ENCODE peak calls at places on chromosomes 16 and 17, in ten cellular contexts. One of them, this sample, is unnamed.
A peak's percentile ranks its signal among the peaks of the same experiment; 100 is the strongest.

GRCh38 chr16:2213817-2214720 is 571 bp downstream of the PGP start:
- DNase-seq in uterus: no peak
- DNase-seq in colonic mucosa: no peak
- DNase-seq in mucosa of descending colon: peak; percentile 63
- DNase-seq in cardiac muscle cell: no peak
- DNase-seq in A673: peak; percentile 40
- DNase-seq in upper lobe of right lung: no peak
- DNase-seq in astrocyte of the spinal cord: no peak
- DNase-seq in fibroblast of mammary gland: no peak
- DNase-seq in thoracic aorta: no peak
- DNase-seq in this sample: no peak

GRCh38 chr17:51397361-51398127 is 137.2 kb downstream of the UTP18 start:
- DNase-seq in uterus: no peak
- DNase-seq in colonic mucosa: no peak
- DNase-seq in mucosa of descending colon: no peak
- DNase-seq in cardiac muscle cell: no peak
- DNase-seq in A673: no peak
- DNase-seq in upper lobe of right lung: no peak
- DNase-seq in astrocyte of the spinal cord: peak; percentile 80
- DNase-seq in fibroblast of mammary gland: peak; percentile 23
- DNase-seq in thoracic aorta: no peak
- DNase-seq in this sample: no peak

GRCh38 chr16:1493746-1494094 is 560 bp downstream of the TELO2 start:
- DNase-seq in uterus: no peak
- DNase-seq in colonic mucosa: no peak
- DNase-seq in mucosa of descending colon: no peak
- DNase-seq in cardiac muscle cell: peak; percentile 31
- DNase-seq in A673: peak; percentile 40
- DNase-seq in upper lobe of right lung: no peak
- DNase-seq in astrocyte of the spinal cord: peak; percentile 10
- DNase-seq in fibroblast of mammary gland: no peak
- DNase-seq in thoracic aorta: no peak
- DNase-seq in this sample: no peak

GRCh38 chr17:80101160-80101945 is at the start of gene GAA:
- DNase-seq in uterus: peak; percentile 87
- DNase-seq in colonic mucosa: peak; percentile 83
- DNase-seq in mucosa of descending colon: peak; percentile 89
- DNase-seq in cardiac muscle cell: peak; percentile 94
- DNase-seq in A673: peak; percentile 91
- DNase-seq in upper lobe of right lung: peak; percentile 94
- DNase-seq in astrocyte of the spinal cord: peak; percentile 66
- DNase-seq in fibroblast of mammary gland: peak; percentile 70
- DNase-seq in thoracic aorta: no peak
- DNase-seq in this sample: peak; percentile 92

GRCh38 chr16:84502075-84502474 is 2.4 kb downstream of the MEAK7 start:
- DNase-seq in uterus: peak; percentile 13
- DNase-seq in colonic mucosa: no peak
- DNase-seq in mucosa of descending colon: no peak
- DNase-seq in cardiac muscle cell: no peak
- DNase-seq in A673: no peak
- DNase-seq in upper lobe of right lung: peak; percentile 32
- DNase-seq in astrocyte of the spinal cord: no peak
- DNase-seq in fibroblast of mammary gland: no peak
- DNase-seq in thoracic aorta: no peak
- DNase-seq in this sample: no peak

GRCh38 chr17:40303009-40303657 is 5.8 kb upstream of the RARA start:
- DNase-seq in uterus: peak; percentile 44
- DNase-seq in colonic mucosa: peak; percentile 71
- DNase-seq in mucosa of descending colon: no peak
- DNase-seq in cardiac muscle cell: no peak
- DNase-seq in A673: peak; percentile 67
- DNase-seq in upper lobe of right lung: no peak
- DNase-seq in astrocyte of the spinal cord: peak; percentile 75
- DNase-seq in fibroblast of mammary gland: peak; percentile 79
- DNase-seq in thoracic aorta: no peak
- DNase-seq in this sample: peak; percentile 65

GRCh38 chr17:8192070-8192815 is 2.3 kb upstream of the BORCS6 start:
- DNase-seq in uterus: peak; percentile 80
- DNase-seq in colonic mucosa: peak; percentile 90
- DNase-seq in mucosa of descending colon: peak; percentile 58
- DNase-seq in cardiac muscle cell: peak; percentile 93
- DNase-seq in A673: peak; percentile 96
- DNase-seq in upper lobe of right lung: peak; percentile 69
- DNase-seq in astrocyte of the spinal cord: peak; percentile 92
- DNase-seq in fibroblast of mammary gland: peak; percentile 95
- DNase-seq in thoracic aorta: peak; percentile 82
- DNase-seq in this sample: peak; percentile 93

GRCh38 chr16:27109666-27110523 is 43.2 kb downstream of the C16orf82 start:
- DNase-seq in uterus: peak; percentile 74
- DNase-seq in colonic mucosa: peak; percentile 91
- DNase-seq in mucosa of descending colon: peak; percentile 89
- DNase-seq in cardiac muscle cell: peak; percentile 78
- DNase-seq in A673: peak; percentile 85
- DNase-seq in upper lobe of right lung: peak; percentile 81
- DNase-seq in astrocyte of the spinal cord: peak; percentile 76
- DNase-seq in fibroblast of mammary gland: peak; percentile 60
- DNase-seq in thoracic aorta: peak; percentile 3
- DNase-seq in this sample: peak; percentile 52

GRCh38 chr17:37327341-37328090 is 48.3 kb upstream of the C17orf78 start:
- DNase-seq in uterus: no peak
- DNase-seq in colonic mucosa: no peak
- DNase-seq in mucosa of descending colon: no peak
- DNase-seq in cardiac muscle cell: no peak
- DNase-seq in A673: no peak
- DNase-seq in upper lobe of right lung: no peak
- DNase-seq in astrocyte of the spinal cord: peak; percentile 73
- DNase-seq in fibroblast of mammary gland: peak; percentile 87
- DNase-seq in thoracic aorta: no peak
- DNase-seq in this sample: no peak

GRCh38 chr16:11152205-11152604 is 103.8 kb downstream of the SOCS1 start:
- DNase-seq in uterus: no peak
- DNase-seq in colonic mucosa: no peak
- DNase-seq in mucosa of descending colon: no peak
- DNase-seq in cardiac muscle cell: no peak
- DNase-seq in A673: no peak
- DNase-seq in upper lobe of right lung: no peak
- DNase-seq in astrocyte of the spinal cord: no peak
- DNase-seq in fibroblast of mammary gland: no peak
- DNase-seq in thoracic aorta: no peak
- DNase-seq in this sample: no peak

GRCh38 chr17:66831383-66832220 is 3.3 kb upstream of the CACNG5 start:
- DNase-seq in uterus: no peak
- DNase-seq in colonic mucosa: no peak
- DNase-seq in mucosa of descending colon: no peak
- DNase-seq in cardiac muscle cell: no peak
- DNase-seq in A673: peak; percentile 86
- DNase-seq in upper lobe of right lung: no peak
- DNase-seq in astrocyte of the spinal cord: no peak
- DNase-seq in fibroblast of mammary gland: no peak
- DNase-seq in thoracic aorta: no peak
- DNase-seq in this sample: no peak

GRCh38 chr17:66833201-66833600 is 1.7 kb upstream of the CACNG5 start:
- DNase-seq in uterus: no peak
- DNase-seq in colonic mucosa: no peak
- DNase-seq in mucosa of descending colon: no peak
- DNase-seq in cardiac muscle cell: no peak
- DNase-seq in A673: no peak
- DNase-seq in upper lobe of right lung: no peak
- DNase-seq in astrocyte of the spinal cord: no peak
- DNase-seq in fibroblast of mammary gland: no peak
- DNase-seq in thoracic aorta: no peak
- DNase-seq in this sample: no peak

GRCh38 chr17:66829386-66829864 is 5.5 kb upstream of the CACNG5 start:
- DNase-seq in uterus: peak; percentile 22
- DNase-seq in colonic mucosa: peak; percentile 23
- DNase-seq in mucosa of descending colon: no peak
- DNase-seq in cardiac muscle cell: peak; percentile 89
- DNase-seq in A673: no peak
- DNase-seq in upper lobe of right lung: no peak
- DNase-seq in astrocyte of the spinal cord: peak; percentile 74
- DNase-seq in fibroblast of mammary gland: peak; percentile 58
- DNase-seq in thoracic aorta: no peak
- DNase-seq in this sample: peak; percentile 13

GRCh38 chr17:66829883-66830282 is 5.0 kb upstream of the CACNG5 start:
- DNase-seq in uterus: no peak
- DNase-seq in colonic mucosa: no peak
- DNase-seq in mucosa of descending colon: no peak
- DNase-seq in cardiac muscle cell: peak; percentile 21
- DNase-seq in A673: no peak
- DNase-seq in upper lobe of right lung: no peak
- DNase-seq in astrocyte of the spinal cord: no peak
- DNase-seq in fibroblast of mammary gland: no peak
- DNase-seq in thoracic aorta: no peak
- DNase-seq in this sample: no peak

DNA sequence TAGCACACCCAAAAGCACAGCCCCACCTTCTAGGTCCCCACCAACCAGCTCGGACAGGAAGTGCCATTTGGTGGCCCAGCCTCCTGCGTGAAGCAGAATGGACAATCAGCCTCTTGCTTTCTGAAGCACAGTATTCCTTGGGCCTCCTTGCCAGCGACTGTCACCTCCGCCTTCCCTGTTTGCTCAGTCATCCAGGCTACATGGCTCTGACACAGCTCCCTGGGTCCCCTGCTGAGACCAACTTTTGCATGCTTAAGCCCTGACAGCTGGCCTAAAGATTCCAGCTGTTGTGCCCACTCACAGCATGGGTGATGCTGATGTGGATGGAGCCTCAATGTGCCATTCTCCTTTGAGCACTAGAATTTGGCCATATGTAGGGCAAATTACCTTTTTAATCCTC is 4.5 kb upstream of the CACNG5 start:
- DNase-seq in uterus: no peak
- DNase-seq in colonic mucosa: no peak
- DNase-seq in mucosa of descending colon: no peak
- DNase-seq in cardiac muscle cell: no peak
- DNase-seq in A673: peak; percentile 89
- DNase-seq in upper lobe of right lung: no peak
- DNase-seq in astrocyte of the spinal cord: no peak
- DNase-seq in fibroblast of mammary gland: no peak
- DNase-seq in thoracic aorta: no peak
- DNase-seq in this sample: no peak
- H3K4me3 ChIP-seq in uterus: no peak overlapping the region
- H3K4me3 ChIP-seq in colonic mucosa: no peak overlapping the region
- H3K4me3 ChIP-seq in mucosa of descending colon: no peak overlapping the region
- H3K4me3 ChIP-seq in cardiac muscle cell: no peak overlapping the region
- H3K4me3 ChIP-seq in A673: no peak overlapping the region
- H3K4me3 ChIP-seq in upper lobe of right lung: no peak overlapping the region
- H3K4me3 ChIP-seq in astrocyte of the spinal cord: no peak overlapping the region
- H3K4me3 ChIP-seq in fibroblast of mammary gland: no peak overlapping the region
- H3K4me3 ChIP-seq in thoracic aorta: no peak overlapping the region
- H3K4me3 ChIP-seq in this sample: no peak overlapping the region

DNA sequence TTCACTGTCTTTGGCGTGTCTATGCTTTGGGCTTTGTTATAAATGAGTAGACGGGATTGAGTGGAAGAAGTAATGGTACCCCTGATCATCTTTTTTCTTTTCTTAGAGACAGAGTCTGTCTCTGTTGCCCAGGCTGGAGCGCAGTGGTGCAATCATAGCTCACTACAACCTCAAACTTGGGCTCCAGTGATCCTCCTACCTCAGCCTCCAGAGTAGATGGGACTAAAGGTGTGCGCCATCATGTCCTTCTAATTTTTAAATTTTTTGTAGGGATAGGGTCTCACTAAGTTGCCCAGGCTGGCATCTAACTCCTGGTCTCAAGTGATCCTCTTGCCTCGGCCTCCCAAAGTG is 14.9 kb upstream of the GPRC5B start:
- DNase-seq in uterus: no peak
- DNase-seq in colonic mucosa: no peak
- DNase-seq in mucosa of descending colon: no peak
- DNase-seq in cardiac muscle cell: no peak
- DNase-seq in A673: no peak
- DNase-seq in upper lobe of right lung: no peak
- DNase-seq in astrocyte of the spinal cord: no peak
- DNase-seq in fibroblast of mammary gland: no peak
- DNase-seq in thoracic aorta: no peak
- DNase-seq in this sample: no peak
- TF ChIP-seq CTCF in uterus: no peak
- TF ChIP-seq CTCF in colonic mucosa: no peak
- TF ChIP-seq CTCF in mucosa of descending colon: no peak
- TF ChIP-seq CTCF in cardiac muscle cell: no peak
- TF ChIP-seq CTCF in A673: no peak
- TF ChIP-seq CTCF in upper lobe of right lung: no peak
- TF ChIP-seq CTCF in astrocyte of the spinal cord: no peak
- TF ChIP-seq CTCF in fibroblast of mammary gland: no peak
- TF ChIP-seq CTCF in thoracic aorta: no peak
- TF ChIP-seq CTCF in this sample: no peak

GRCh38 chr16:73036074-73036826 is 11.7 kb downstream of the ZFHX3 start:
- DNase-seq in uterus: no peak
- DNase-seq in colonic mucosa: no peak
- DNase-seq in mucosa of descending colon: no peak
- DNase-seq in cardiac muscle cell: peak; percentile 46
- DNase-seq in A673: peak; percentile 40
- DNase-seq in upper lobe of right lung: peak; percentile 50
- DNase-seq in astrocyte of the spinal cord: no peak
- DNase-seq in fibroblast of mammary gland: no peak
- DNase-seq in thoracic aorta: no peak
- DNase-seq in this sample: peak; percentile 91
- H3K4me3 ChIP-seq in uterus: no peak overlapping the region
- H3K4me3 ChIP-seq in colonic mucosa: no peak overlapping the region
- H3K4me3 ChIP-seq in mucosa of descending colon: no peak overlapping the region
- H3K4me3 ChIP-seq in cardiac muscle cell: no peak overlapping the region
- H3K4me3 ChIP-seq in A673: no peak overlapping the region
- H3K4me3 ChIP-seq in upper lobe of right lung: no peak overlapping the region
- H3K4me3 ChIP-seq in astrocyte of the spinal cord: no peak overlapping the region
- H3K4me3 ChIP-seq in fibroblast of mammary gland: no peak overlapping the region
- H3K4me3 ChIP-seq in thoracic aorta: peak overlapping the region; percentile 35
- H3K4me3 ChIP-seq in this sample: peak overlapping the region; percentile 63

DNA sequence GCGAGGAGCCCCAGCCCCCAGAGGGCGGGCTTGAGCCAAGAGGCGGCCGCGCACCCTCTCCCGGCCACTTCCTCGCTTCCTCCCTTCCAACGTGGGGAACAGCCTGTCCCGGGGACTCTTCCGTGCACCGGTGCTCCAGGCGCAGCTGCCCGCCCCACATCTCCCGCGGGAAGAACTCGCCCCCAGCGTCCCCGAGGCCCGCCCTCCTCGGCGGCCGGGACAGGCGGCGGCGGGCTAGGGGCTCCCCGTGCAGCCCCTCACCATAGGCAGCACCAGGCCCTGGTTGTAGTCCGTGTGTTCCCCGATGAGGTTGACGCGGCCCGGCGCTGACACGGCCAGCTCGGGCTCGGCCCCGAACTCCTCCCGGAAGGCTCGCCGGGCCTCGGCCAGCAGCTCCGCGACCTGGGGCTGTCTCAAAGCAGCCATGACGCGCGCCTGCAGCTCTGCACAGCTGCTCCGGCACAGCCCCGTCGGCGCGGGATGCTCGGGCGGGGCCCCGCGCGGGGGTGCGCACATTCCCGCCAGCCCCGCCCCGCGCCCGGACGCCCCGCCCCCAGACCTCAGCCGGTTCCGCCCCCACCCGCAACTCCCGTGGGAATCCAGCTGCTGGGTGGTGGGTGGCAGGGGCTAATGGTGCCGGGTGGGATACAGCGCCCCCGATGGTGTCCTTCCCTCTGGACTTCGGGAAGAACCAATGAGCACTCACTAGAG is at the start of gene GALK1:
- DNase-seq in uterus: peak; percentile 76
- DNase-seq in colonic mucosa: peak; percentile 83
- DNase-seq in mucosa of descending colon: peak; percentile 89
- DNase-seq in cardiac muscle cell: peak; percentile 81
- DNase-seq in A673: peak; percentile 73
- DNase-seq in upper lobe of right lung: peak; percentile 91
- DNase-seq in astrocyte of the spinal cord: peak; percentile 53
- DNase-seq in fibroblast of mammary gland: peak; percentile 60
- DNase-seq in thoracic aorta: no peak
- DNase-seq in this sample: peak; percentile 82
- TF ChIP-seq CTCF in uterus: no peak
- TF ChIP-seq CTCF in colonic mucosa: no peak
- TF ChIP-seq CTCF in mucosa of descending colon: no peak
- TF ChIP-seq CTCF in cardiac muscle cell: peak; percentile 64
- TF ChIP-seq CTCF in A673: peak; percentile 26
- TF ChIP-seq CTCF in upper lobe of right lung: peak; percentile 11
- TF ChIP-seq CTCF in astrocyte of the spinal cord: peak; percentile 68
- TF ChIP-seq CTCF in fibroblast of mammary gland: peak; percentile 52
- TF ChIP-seq CTCF in thoracic aorta: peak; percentile 36
- TF ChIP-seq CTCF in this sample: peak; percentile 77

This sample was measured in GM12865.